ENCODE peak calls at places on chromosomes 5 and 9, in seven cellular contexts. One of them, this sample, is unnamed.

GRCh38 chr9:95261890-95262289 is 55.6 kb downstream of the FANCC start:
- DNase-seq in CMK: no peak
- DNase-seq in NCI-H1105 treated with DMSO at 0.1 percent for 48 hours: no peak
- DNase-seq in ureter: no peak
- DNase-seq in activated effector memory CD4-positive, alpha-beta T cell treated with Interleukin-2 at 50 U/mL for 16 hours: no peak
- DNase-seq in uterus: no peak
- DNase-seq in stimulated activated naive CD8-positive, alpha-beta T cell treated with anti-CD3 and anti-CD28 coated beads, Interleukin-15, Interleukin-2, amounts not matched to agents 100 U/mL and 50 U/mL, for 24 hours: no peak
- DNase-seq in this sample: no peak

GRCh38 chr5:72284674-72285424 is 35.2 kb downstream of the MRPS27 start:
- DNase-seq in stimulated activated naive CD8-positive, alpha-beta T cell treated with anti-CD3 and anti-CD28 coated beads, Interleukin-15, Interleukin-2, amounts not matched to agents 100 U/mL and 50 U/mL, for 24 hours: no peak
- DNase-seq in activated effector memory CD4-positive, alpha-beta T cell treated with Interleukin-2 at 50 U/mL for 16 hours: no peak
- DNase-seq in ureter: no peak
- DNase-seq in NCI-H1105 treated with DMSO at 0.1 percent for 48 hours: no peak
- DNase-seq in CMK: no peak
- DNase-seq in uterus: no peak
- DNase-seq in this sample: no peak

GRCh38 chr9:70044450-70045307 is 1.0 kb downstream of the MAMDC2 start:
- DNase-seq in CMK: no peak
- DNase-seq in ureter: no peak
- DNase-seq in NCI-H1105 treated with DMSO at 0.1 percent for 48 hours: no peak
- DNase-seq in stimulated activated naive CD8-positive, alpha-beta T cell treated with anti-CD3 and anti-CD28 coated beads, Interleukin-15, Interleukin-2, amounts not matched to agents 100 U/mL and 50 U/mL, for 24 hours: no peak
- DNase-seq in activated effector memory CD4-positive, alpha-beta T cell treated with Interleukin-2 at 50 U/mL for 16 hours: no peak
- DNase-seq in uterus: no peak
- DNase-seq in this sample: no peak

GRCh38 chr5:172806897-172807672 is 27.0 kb upstream of the ERGIC1 start:
- DNase-seq in ureter: peak; percentile 94
- DNase-seq in stimulated activated naive CD8-positive, alpha-beta T cell treated with anti-CD3 and anti-CD28 coated beads, Interleukin-15, Interleukin-2, amounts not matched to agents 100 U/mL and 50 U/mL, for 24 hours: peak; percentile 95
- DNase-seq in activated effector memory CD4-positive, alpha-beta T cell treated with Interleukin-2 at 50 U/mL for 16 hours: peak; percentile 76
- DNase-seq in CMK: peak; percentile 40
- DNase-seq in NCI-H1105 treated with DMSO at 0.1 percent for 48 hours: no peak
- DNase-seq in uterus: peak; percentile 75
- DNase-seq in this sample: peak; percentile 98

GRCh38 chr5:60018091-60018490 is 124.6 kb upstream of the PDE4D start:
- DNase-seq in CMK: no peak
- DNase-seq in ureter: no peak
- DNase-seq in NCI-H1105 treated with DMSO at 0.1 percent for 48 hours: no peak
- DNase-seq in uterus: no peak
- DNase-seq in activated effector memory CD4-positive, alpha-beta T cell treated with Interleukin-2 at 50 U/mL for 16 hours: no peak
- DNase-seq in stimulated activated naive CD8-positive, alpha-beta T cell treated with anti-CD3 and anti-CD28 coated beads, Interleukin-15, Interleukin-2, amounts not matched to agents 100 U/mL and 50 U/mL, for 24 hours: no peak
- DNase-seq in this sample: no peak

GRCh38 chr5:86493777-86494176 is 124.0 kb upstream of the COX7C start:
- DNase-seq in uterus: no peak
- DNase-seq in NCI-H1105 treated with DMSO at 0.1 percent for 48 hours: no peak
- DNase-seq in stimulated activated naive CD8-positive, alpha-beta T cell treated with anti-CD3 and anti-CD28 coated beads, Interleukin-15, Interleukin-2, amounts not matched to agents 100 U/mL and 50 U/mL, for 24 hours: no peak
- DNase-seq in activated effector memory CD4-positive, alpha-beta T cell treated with Interleukin-2 at 50 U/mL for 16 hours: no peak
- DNase-seq in ureter: no peak
- DNase-seq in CMK: no peak
- DNase-seq in this sample: no peak

GRCh38 chr5:60649288-60649917 is 50.6 kb downstream of the DEPDC1B start:
- DNase-seq in CMK: no peak
- DNase-seq in stimulated activated naive CD8-positive, alpha-beta T cell treated with anti-CD3 and anti-CD28 coated beads, Interleukin-15, Interleukin-2, amounts not matched to agents 100 U/mL and 50 U/mL, for 24 hours: no peak
- DNase-seq in ureter: no peak
- DNase-seq in uterus: no peak
- DNase-seq in NCI-H1105 treated with DMSO at 0.1 percent for 48 hours: peak; percentile 18
- DNase-seq in activated effector memory CD4-positive, alpha-beta T cell treated with Interleukin-2 at 50 U/mL for 16 hours: no peak
- DNase-seq in this sample: no peak

GRCh38 chr5:63128018-63128417 is 549.4 kb downstream of the LRRC70 start:
- DNase-seq in NCI-H1105 treated with DMSO at 0.1 percent for 48 hours: peak; percentile 92
- DNase-seq in CMK: no peak
- DNase-seq in uterus: no peak
- DNase-seq in ureter: no peak
- DNase-seq in activated effector memory CD4-positive, alpha-beta T cell treated with Interleukin-2 at 50 U/mL for 16 hours: no peak
- DNase-seq in stimulated activated naive CD8-positive, alpha-beta T cell treated with anti-CD3 and anti-CD28 coated beads, Interleukin-15, Interleukin-2, amounts not matched to agents 100 U/mL and 50 U/mL, for 24 hours: no peak
- DNase-seq in this sample: no peak

GRCh38 chr9:130983283-130983670 is 25.7 kb upstream of the LAMC3 start:
- DNase-seq in stimulated activated naive CD8-positive, alpha-beta T cell treated with anti-CD3 and anti-CD28 coated beads, Interleukin-15, Interleukin-2, amounts not matched to agents 100 U/mL and 50 U/mL, for 24 hours: no peak
- DNase-seq in activated effector memory CD4-positive, alpha-beta T cell treated with Interleukin-2 at 50 U/mL for 16 hours: no peak
- DNase-seq in ureter: no peak
- DNase-seq in CMK: no peak
- DNase-seq in NCI-H1105 treated with DMSO at 0.1 percent for 48 hours: no peak
- DNase-seq in uterus: no peak
- DNase-seq in this sample: no peak

GRCh38 chr9:109894921-109895758 is 115.1 kb downstream of the PALM2AKAP2 start:
- DNase-seq in CMK: no peak
- DNase-seq in ureter: no peak
- DNase-seq in activated effector memory CD4-positive, alpha-beta T cell treated with Interleukin-2 at 50 U/mL for 16 hours: no peak
- DNase-seq in NCI-H1105 treated with DMSO at 0.1 percent for 48 hours: no peak
- DNase-seq in uterus: no peak
- DNase-seq in stimulated activated naive CD8-positive, alpha-beta T cell treated with anti-CD3 and anti-CD28 coated beads, Interleukin-15, Interleukin-2, amounts not matched to agents 100 U/mL and 50 U/mL, for 24 hours: peak; percentile 40
- DNase-seq in this sample: peak; percentile 82

GRCh38 chr9:130701059-130702022 is 7.8 kb downstream of the EXOSC2 start:
- DNase-seq in stimulated activated naive CD8-positive, alpha-beta T cell treated with anti-CD3 and anti-CD28 coated beads, Interleukin-15, Interleukin-2, amounts not matched to agents 100 U/mL and 50 U/mL, for 24 hours: peak; percentile 82
- DNase-seq in activated effector memory CD4-positive, alpha-beta T cell treated with Interleukin-2 at 50 U/mL for 16 hours: peak; percentile 48
- DNase-seq in NCI-H1105 treated with DMSO at 0.1 percent for 48 hours: peak; percentile 32
- DNase-seq in ureter: peak; percentile 81
- DNase-seq in uterus: peak; percentile 66
- DNase-seq in CMK: no peak
- DNase-seq in this sample: peak; percentile 76

GRCh38 chr5:169980418-169981053 is at the start of gene INSYN2B:
- DNase-seq in activated effector memory CD4-positive, alpha-beta T cell treated with Interleukin-2 at 50 U/mL for 16 hours: no peak
- DNase-seq in NCI-H1105 treated with DMSO at 0.1 percent for 48 hours: peak; percentile 54
- DNase-seq in CMK: no peak
- DNase-seq in ureter: peak; percentile 62
- DNase-seq in uterus: peak; percentile 54
- DNase-seq in stimulated activated naive CD8-positive, alpha-beta T cell treated with anti-CD3 and anti-CD28 coated beads, Interleukin-15, Interleukin-2, amounts not matched to agents 100 U/mL and 50 U/mL, for 24 hours: peak; percentile 30
- DNase-seq in this sample: peak; percentile 42

GRCh38 chr9:561430-561829 is 280.1 kb upstream of the DMRT1 start:
- DNase-seq in NCI-H1105 treated with DMSO at 0.1 percent for 48 hours: no peak
- DNase-seq in activated effector memory CD4-positive, alpha-beta T cell treated with Interleukin-2 at 50 U/mL for 16 hours: no peak
- DNase-seq in CMK: no peak
- DNase-seq in ureter: no peak
- DNase-seq in stimulated activated naive CD8-positive, alpha-beta T cell treated with anti-CD3 and anti-CD28 coated beads, Interleukin-15, Interleukin-2, amounts not matched to agents 100 U/mL and 50 U/mL, for 24 hours: no peak
- DNase-seq in uterus: no peak
- DNase-seq in this sample: no peak

GRCh38 chr9:11149065-11149464 is 536.3 kb upstream of the PTPRD start:
- DNase-seq in CMK: no peak
- DNase-seq in uterus: no peak
- DNase-seq in stimulated activated naive CD8-positive, alpha-beta T cell treated with anti-CD3 and anti-CD28 coated beads, Interleukin-15, Interleukin-2, amounts not matched to agents 100 U/mL and 50 U/mL, for 24 hours: no peak
- DNase-seq in NCI-H1105 treated with DMSO at 0.1 percent for 48 hours: no peak
- DNase-seq in activated effector memory CD4-positive, alpha-beta T cell treated with Interleukin-2 at 50 U/mL for 16 hours: no peak
- DNase-seq in ureter: no peak
- DNase-seq in this sample: no peak

GRCh38 chr5:94916619-94917018 is 298.1 kb downstream of the SLF1 start:
- DNase-seq in stimulated activated naive CD8-positive, alpha-beta T cell treated with anti-CD3 and anti-CD28 coated beads, Interleukin-15, Interleukin-2, amounts not matched to agents 100 U/mL and 50 U/mL, for 24 hours: no peak
- DNase-seq in uterus: no peak
- DNase-seq in CMK: no peak
- DNase-seq in activated effector memory CD4-positive, alpha-beta T cell treated with Interleukin-2 at 50 U/mL for 16 hours: no peak
- DNase-seq in NCI-H1105 treated with DMSO at 0.1 percent for 48 hours: no peak
- DNase-seq in ureter: peak; percentile 47
- DNase-seq in this sample: no peak

GRCh38 chr5:175845229-175845628 is 26.1 kb upstream of the CPLX2 start:
- DNase-seq in stimulated activated naive CD8-positive, alpha-beta T cell treated with anti-CD3 and anti-CD28 coated beads, Interleukin-15, Interleukin-2, amounts not matched to agents 100 U/mL and 50 U/mL, for 24 hours: no peak
- DNase-seq in ureter: no peak
- DNase-seq in activated effector memory CD4-positive, alpha-beta T cell treated with Interleukin-2 at 50 U/mL for 16 hours: no peak
- DNase-seq in uterus: no peak
- DNase-seq in CMK: no peak
- DNase-seq in NCI-H1105 treated with DMSO at 0.1 percent for 48 hours: no peak
- DNase-seq in this sample: no peak

GRCh38 chr9:96457266-96457665 is 7.3 kb downstream of the HABP4 start:
- DNase-seq in stimulated activated naive CD8-positive, alpha-beta T cell treated with anti-CD3 and anti-CD28 coated beads, Interleukin-15, Interleukin-2, amounts not matched to agents 100 U/mL and 50 U/mL, for 24 hours: no peak
- DNase-seq in uterus: no peak
- DNase-seq in ureter: no peak
- DNase-seq in CMK: no peak
- DNase-seq in NCI-H1105 treated with DMSO at 0.1 percent for 48 hours: no peak
- DNase-seq in activated effector memory CD4-positive, alpha-beta T cell treated with Interleukin-2 at 50 U/mL for 16 hours: no peak
- DNase-seq in this sample: no peak

GRCh38 chr5:36108758-36109245 is 42.1 kb upstream of the UGT3A2 start:
- DNase-seq in NCI-H1105 treated with DMSO at 0.1 percent for 48 hours: no peak
- DNase-seq in uterus: no peak
- DNase-seq in stimulated activated naive CD8-positive, alpha-beta T cell treated with anti-CD3 and anti-CD28 coated beads, Interleukin-15, Interleukin-2, amounts not matched to agents 100 U/mL and 50 U/mL, for 24 hours: no peak
- DNase-seq in activated effector memory CD4-positive, alpha-beta T cell treated with Interleukin-2 at 50 U/mL for 16 hours: no peak
- DNase-seq in CMK: no peak
- DNase-seq in ureter: no peak
- DNase-seq in this sample: no peak

GRCh38 chr5:87300744-87301143 is 33.1 kb downstream of the RASA1 start:
- DNase-seq in ureter: no peak
- DNase-seq in CMK: no peak
- DNase-seq in NCI-H1105 treated with DMSO at 0.1 percent for 48 hours: no peak
- DNase-seq in uterus: no peak
- DNase-seq in activated effector memory CD4-positive, alpha-beta T cell treated with Interleukin-2 at 50 U/mL for 16 hours: no peak
- DNase-seq in stimulated activated naive CD8-positive, alpha-beta T cell treated with anti-CD3 and anti-CD28 coated beads, Interleukin-15, Interleukin-2, amounts not matched to agents 100 U/mL and 50 U/mL, for 24 hours: peak; percentile 45
- DNase-seq in this sample: peak; percentile 70

GRCh38 chr5:158384535-158385421 is 525.8 kb upstream of the CLINT1 start:
- DNase-seq in ureter: no peak
- DNase-seq in stimulated activated naive CD8-positive, alpha-beta T cell treated with anti-CD3 and anti-CD28 coated beads, Interleukin-15, Interleukin-2, amounts not matched to agents 100 U/mL and 50 U/mL, for 24 hours: no peak
- DNase-seq in CMK: no peak
- DNase-seq in activated effector memory CD4-positive, alpha-beta T cell treated with Interleukin-2 at 50 U/mL for 16 hours: no peak
- DNase-seq in uterus: no peak
- DNase-seq in NCI-H1105 treated with DMSO at 0.1 percent for 48 hours: no peak
- DNase-seq in this sample: no peak

GRCh38 chr9:16704489-16705111 is 165.9 kb downstream of the BNC2 start:
- DNase-seq in activated effector memory CD4-positive, alpha-beta T cell treated with Interleukin-2 at 50 U/mL for 16 hours: no peak
- DNase-seq in NCI-H1105 treated with DMSO at 0.1 percent for 48 hours: no peak
- DNase-seq in stimulated activated naive CD8-positive, alpha-beta T cell treated with anti-CD3 and anti-CD28 coated beads, Interleukin-15, Interleukin-2, amounts not matched to agents 100 U/mL and 50 U/mL, for 24 hours: no peak
- DNase-seq in ureter: peak; percentile 53
- DNase-seq in CMK: no peak
- DNase-seq in uterus: peak; percentile 67
- DNase-seq in this sample: no peak

GRCh38 chr9:37239224-37239859 is 119.0 kb downstream of the ZCCHC7 start:
- DNase-seq in stimulated activated naive CD8-positive, alpha-beta T cell treated with anti-CD3 and anti-CD28 coated beads, Interleukin-15, Interleukin-2, amounts not matched to agents 100 U/mL and 50 U/mL, for 24 hours: no peak
- DNase-seq in NCI-H1105 treated with DMSO at 0.1 percent for 48 hours: no peak
- DNase-seq in activated effector memory CD4-positive, alpha-beta T cell treated with Interleukin-2 at 50 U/mL for 16 hours: no peak
- DNase-seq in CMK: no peak
- DNase-seq in uterus: no peak
- DNase-seq in ureter: no peak
- DNase-seq in this sample: no peak

GRCh38 chr9:134338394-134339182 is 12.3 kb downstream of the RXRA start:
- DNase-seq in ureter: no peak
- DNase-seq in NCI-H1105 treated with DMSO at 0.1 percent for 48 hours: no peak
- DNase-seq in activated effector memory CD4-positive, alpha-beta T cell treated with Interleukin-2 at 50 U/mL for 16 hours: no peak
- DNase-seq in stimulated activated naive CD8-positive, alpha-beta T cell treated with anti-CD3 and anti-CD28 coated beads, Interleukin-15, Interleukin-2, amounts not matched to agents 100 U/mL and 50 U/mL, for 24 hours: no peak
- DNase-seq in uterus: no peak
- DNase-seq in CMK: peak; percentile 94
- DNase-seq in this sample: no peak

GRCh38 chr9:4691794-4692193 is 12.4 kb downstream of the CDC37L1 start:
- DNase-seq in stimulated activated naive CD8-positive, alpha-beta T cell treated with anti-CD3 and anti-CD28 coated beads, Interleukin-15, Interleukin-2, amounts not matched to agents 100 U/mL and 50 U/mL, for 24 hours: no peak
- DNase-seq in ureter: no peak
- DNase-seq in uterus: no peak
- DNase-seq in activated effector memory CD4-positive, alpha-beta T cell treated with Interleukin-2 at 50 U/mL for 16 hours: no peak
- DNase-seq in NCI-H1105 treated with DMSO at 0.1 percent for 48 hours: no peak
- DNase-seq in CMK: no peak
- DNase-seq in this sample: no peak

GRCh38 chr5:78922879-78923621 is 62.1 kb downstream of the ARSB start:
- DNase-seq in NCI-H1105 treated with DMSO at 0.1 percent for 48 hours: no peak
- DNase-seq in CMK: no peak
- DNase-seq in ureter: no peak
- DNase-seq in stimulated activated naive CD8-positive, alpha-beta T cell treated with anti-CD3 and anti-CD28 coated beads, Interleukin-15, Interleukin-2, amounts not matched to agents 100 U/mL and 50 U/mL, for 24 hours: no peak
- DNase-seq in uterus: no peak
- DNase-seq in activated effector memory CD4-positive, alpha-beta T cell treated with Interleukin-2 at 50 U/mL for 16 hours: no peak
- DNase-seq in this sample: peak; percentile 36

GRCh38 chr9:26945591-26945990 is 1.5 kb downstream of the PLAA start:
- DNase-seq in activated effector memory CD4-positive, alpha-beta T cell treated with Interleukin-2 at 50 U/mL for 16 hours: no peak
- DNase-seq in NCI-H1105 treated with DMSO at 0.1 percent for 48 hours: no peak
- DNase-seq in ureter: no peak
- DNase-seq in stimulated activated naive CD8-positive, alpha-beta T cell treated with anti-CD3 and anti-CD28 coated beads, Interleukin-15, Interleukin-2, amounts not matched to agents 100 U/mL and 50 U/mL, for 24 hours: no peak
- DNase-seq in uterus: no peak
- DNase-seq in CMK: no peak
- DNase-seq in this sample: no peak

GRCh38 chr5:163453705-163454104 is 6.2 kb downstream of the NUDCD2 start:
- DNase-seq in NCI-H1105 treated with DMSO at 0.1 percent for 48 hours: no peak
- DNase-seq in uterus: no peak
- DNase-seq in stimulated activated naive CD8-positive, alpha-beta T cell treated with anti-CD3 and anti-CD28 coated beads, Interleukin-15, Interleukin-2, amounts not matched to agents 100 U/mL and 50 U/mL, for 24 hours: no peak
- DNase-seq in CMK: no peak
- DNase-seq in activated effector memory CD4-positive, alpha-beta T cell treated with Interleukin-2 at 50 U/mL for 16 hours: no peak
- DNase-seq in ureter: no peak
- DNase-seq in this sample: no peak

GRCh38 chr9:89755835-89756234 is 151.0 kb downstream of the GADD45G start:
- DNase-seq in ureter: peak; percentile 69
- DNase-seq in CMK: no peak
- DNase-seq in activated effector memory CD4-positive, alpha-beta T cell treated with Interleukin-2 at 50 U/mL for 16 hours: no peak
- DNase-seq in stimulated activated naive CD8-positive, alpha-beta T cell treated with anti-CD3 and anti-CD28 coated beads, Interleukin-15, Interleukin-2, amounts not matched to agents 100 U/mL and 50 U/mL, for 24 hours: no peak
- DNase-seq in NCI-H1105 treated with DMSO at 0.1 percent for 48 hours: peak; percentile 83
- DNase-seq in uterus: no peak
- DNase-seq in this sample: no peak

This sample was measured in activated CD4-positive, alpha-beta memory T cell treated with anti-CD3 and anti-CD28 coated beads for 36 hours.